ENCODE peak calls at places on chromosome 20, in six cellular contexts. I, A, Z, X, G and M are unnamed samples.
A peak's percentile ranks its signal among the peaks of the same experiment; 100 is the strongest.

GRCh38 chr20:29497261-29497671 is 1760.2 kb upstream of the DEFB115 start:
- DNase-seq in A (no peak), X (peak; percentile 86), G (no peak), I (no peak), Z (no peak), M (no peak)

GRCh38 chr20:32742322-32743236 is 688 bp downstream of the COMMD7 start:
- DNase-seq in Z (no peak), A (no peak), G (no peak), I (no peak), X (no peak), M (no peak)

GRCh38 chr20:37096415-37097039 is 730 bp upstream of the RBL1 start:
- DNase-seq in X (no peak), A (no peak), G (no peak), I (no peak), Z (no peak), M (no peak)

GRCh38 chr20:19783966-19784401 is 25.9 kb downstream of the RIN2 start:
- DNase-seq in A (peak; percentile 88), I (peak; percentile 86), G (peak; percentile 89), Z (no peak), X (peak; percentile 42), M (no peak)

GRCh38 chr20:14521436-14521835 is 184.0 kb upstream of the FLRT3 start:
- DNase-seq in X (no peak), G (no peak), I (no peak), Z (no peak), A (peak; percentile 2), M (no peak)

GRCh38 chr20:47175501-47175900 is 181.0 kb downstream of the ZMYND8 start:
- DNase-seq in Z (no peak), G (no peak), A (no peak), I (no peak), X (no peak), M (no peak)

GRCh38 chr20:49411221-49411925 is 71.1 kb downstream of the KCNB1 start:
- DNase-seq in Z (no peak), G (no peak), I (no peak), X (no peak), A (no peak), M (no peak)

GRCh38 chr20:52577696-52578095 is 386.1 kb upstream of the ZFP64 start:
- DNase-seq in A (no peak), I (no peak), Z (no peak), G (no peak), X (no peak), M (no peak)

GRCh38 chr20:3166338-3166912 is 6.8 kb upstream of the FASTKD5 start:
- DNase-seq in X (no peak), I (no peak), A (no peak), G (no peak), Z (no peak), M (no peak)

GRCh38 chr20:17735959-17736621 is 36.3 kb downstream of the BANF2 start:
- DNase-seq in X (no peak), I (peak; percentile 19), Z (no peak), A (peak; percentile 25), G (no peak), M (no peak)

GRCh38 chr20:33583154-33583553 is 79.0 kb upstream of the C20orf144 start:
- DNase-seq in A (no peak), X (no peak), G (no peak), Z (no peak), I (no peak), M (no peak)

GRCh38 chr20:45823949-45824835 is 2.9 kb downstream of the TNNC2 start:
- DNase-seq in G (no peak), I (peak; percentile 20), X (peak; percentile 86), A (peak; percentile 31), Z (no peak), M (no peak)

GRCh38 chr20:47992021-47992467 is 206.8 kb upstream of the SULF2 start:
- DNase-seq in I (no peak), X (no peak), G (no peak), A (no peak), Z (no peak), M (no peak)

GRCh38 chr20:21981607-21982344 is 276.3 kb downstream of the PAX1 start:
- DNase-seq in X (no peak), Z (no peak), I (no peak), G (no peak), A (peak; percentile 32), M (no peak)

GRCh38 chr20:57473246-57474042 is 51.5 kb downstream of the CTCFL start:
- DNase-seq in A (peak; percentile 11), X (no peak), I (no peak), G (peak; percentile 40), Z (no peak), M (no peak)

GRCh38 chr20:13819885-13820645 is 35.2 kb downstream of the NDUFAF5 start:
- DNase-seq in X (no peak), Z (no peak), G (no peak), I (peak; percentile 53), A (peak; percentile 52), M (peak; percentile 42)

GRCh38 chr20:16580127-16580526 is 6.9 kb upstream of the KIF16B start:
- DNase-seq in A (peak; percentile 71), I (peak; percentile 5), X (no peak), Z (no peak), G (no peak), M (no peak)

GRCh38 chr20:61117725-61118124 is 134.3 kb upstream of the CDH4 start:
- DNase-seq in X (no peak), Z (peak; percentile 78), I (peak; percentile 9), G (no peak), A (peak; percentile 79), M (no peak)

GRCh38 chr20:36569847-36570429 is 3.5 kb upstream of the TGIF2 start:
- DNase-seq in A (peak; percentile 82), Z (no peak), I (peak; percentile 61), G (no peak), X (no peak), M (no peak)

GRCh38 chr20:60718743-60719142 is 533.3 kb upstream of the CDH4 start:
- DNase-seq in G (no peak), Z (no peak), X (no peak), A (no peak), I (no peak), M (no peak)

GRCh38 chr20:7155282-7155681 is 387.8 kb downstream of the BMP2 start:
- DNase-seq in I (no peak), G (no peak), A (no peak), X (no peak), Z (no peak), M (no peak)

GRCh38 chr20:58495623-58496428 is 19.4 kb downstream of the APCDD1L start:
- DNase-seq in I (no peak), X (peak; percentile 55), Z (no peak), G (no peak), A (no peak), M (peak; percentile 21)

GRCh38 chr20:15863735-15864134 is 709.5 kb downstream of the KIF16B start:
- DNase-seq in A (no peak), Z (no peak), X (no peak), G (no peak), I (no peak), M (no peak)

GRCh38 chr20:49631074-49631716 is 63.3 kb upstream of the PTGIS start:
- DNase-seq in Z (no peak), G (no peak), I (no peak), A (peak; percentile 23), X (no peak), M (no peak)

GRCh38 chr20:25319241-25320034 is 71.2 kb downstream of the ABHD12 start:
- DNase-seq in Z (peak; percentile 46), X (no peak), G (no peak), I (no peak), A (no peak), M (no peak)

GRCh38 chr20:54938707-54939106 is 463.3 kb downstream of the DOK5 start:
- DNase-seq in X (no peak), A (no peak), I (no peak), G (no peak), Z (no peak), M (no peak)

GRCh38 chr20:5933802-5934436 is 16.4 kb downstream of the TRMT6 start:
- DNase-seq in G (no peak), Z (no peak), I (peak; percentile 15), X (no peak), A (no peak), M (no peak)
- TF ChIP-seq CTCF in G (no peak), Z (peak; percentile 21), I (peak; percentile 59), X (no peak), A (peak; percentile 10), M (no peak)

GRCh38 chr20:23419995-23420901 is 1.0 kb downstream of the NAPB start:
- DNase-seq in X (peak; percentile 91), I (peak; percentile 71), Z (no peak), A (peak; percentile 67), G (no peak), M (peak; percentile 34)

GRCh38 chr20:23425129-23425528 is 3.8 kb upstream of the NAPB start:
- DNase-seq in Z (peak; percentile 60), I (no peak), A (no peak), X (no peak), G (no peak), M (no peak)

GRCh38 chr20:23419657-23419994 is 1.7 kb downstream of the NAPB start:
- DNase-seq in A (no peak), I (no peak), Z (no peak), G (no peak), X (no peak), M (no peak)

GRCh38 chr20:23417861-23418260 is 3.4 kb downstream of the NAPB start:
- DNase-seq in A (no peak), X (no peak), I (no peak), G (no peak), Z (no peak), M (no peak)

DNA sequence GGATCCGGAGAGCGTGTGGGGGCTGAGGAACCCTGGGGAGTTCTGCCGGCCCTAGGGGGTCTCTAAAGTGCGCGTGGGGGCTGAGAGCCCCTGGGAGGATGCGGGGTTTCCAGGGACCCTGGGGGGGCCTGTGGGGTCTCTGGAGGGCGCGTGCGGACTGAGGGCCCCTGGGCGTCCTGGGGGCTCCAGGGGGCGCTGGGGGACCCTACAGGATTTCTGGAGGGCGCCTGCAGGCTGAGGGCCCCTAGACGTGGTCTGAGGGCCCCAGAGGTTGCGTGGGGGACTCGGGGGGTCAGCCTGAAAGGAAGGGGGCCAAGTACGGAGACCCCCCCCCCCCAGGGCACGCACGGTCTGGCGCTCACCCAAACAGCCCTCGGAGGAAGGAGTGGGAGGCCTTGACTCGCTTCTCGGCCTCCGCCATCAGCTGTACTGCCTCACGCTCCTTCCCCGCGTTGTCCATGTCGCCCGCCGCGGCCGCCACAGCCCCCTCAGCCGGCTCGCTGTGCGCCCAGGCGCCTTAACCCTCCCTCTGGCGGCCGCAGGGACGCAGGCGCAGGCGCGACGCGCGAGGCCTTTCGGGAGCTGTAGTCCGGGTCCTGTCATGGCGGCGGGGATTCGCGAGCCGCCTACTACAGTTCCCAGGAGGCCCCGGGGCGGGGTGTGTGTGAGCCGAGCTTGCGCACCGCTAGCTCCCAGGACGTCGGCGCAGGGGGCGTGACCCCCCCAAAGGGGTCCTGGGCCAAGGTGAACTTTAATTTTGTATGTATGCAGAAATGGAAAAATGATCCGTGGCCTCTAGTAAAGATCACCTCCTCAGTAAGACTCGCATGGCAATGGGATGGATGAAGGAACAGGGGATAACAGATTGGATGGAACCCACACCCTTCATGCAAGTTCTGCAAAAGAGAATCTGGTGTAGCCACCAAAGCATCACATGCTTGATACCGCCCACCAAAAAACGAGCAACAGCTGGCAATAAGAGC is at the start of gene NAPB:
- DNase-seq in I (peak; percentile 89), A (peak; percentile 88), Z (peak; percentile 97), G (peak; percentile 86), X (peak; percentile 99), M (peak; percentile 94)
- TF ChIP-seq CTCF in I (peak; percentile 76), A (no peak), Z (peak; percentile 55), G (peak; percentile 79), X (peak; percentile 93), M (peak; percentile 39)

GRCh38 chr20:38277285-38277684 is 16.8 kb upstream of the KIAA1755 start:
- DNase-seq in A (no peak), Z (no peak), G (no peak), I (no peak), X (no peak), M (no peak)
- TF ChIP-seq CTCF in A (no peak), Z (no peak), G (no peak), I (no peak), X (no peak), M (no peak)

GRCh38 chr20:62368629-62369507 is 1.8 kb upstream of the LAMA5 start:
- DNase-seq in I (peak; percentile 41), X (peak; percentile 77), G (no peak), Z (no peak), A (peak; percentile 51), M (no peak)
- TF ChIP-seq CTCF in I (peak; percentile 75), X (no peak), G (no peak), Z (peak; percentile 69), A (peak; percentile 36), M (peak; percentile 50)